ENCODE peak calls at places on chromosomes 5 and 9, in five cellular contexts. K is thyroid gland, S is GM23338, T is SJSA1, P is left lung. O is an unnamed sample.

GRCh38 chr9:16515879-16516289 is 354.6 kb downstream of the BNC2 start:
- DNase-seq in S (peak), T (no peak), P (no peak), K (peak), O (no peak)

GRCh38 chr5:149745-150450 is 41.4 kb upstream of the LRRC14B start:
- DNase-seq in S (no peak), P (no peak), K (no peak), T (no peak), O (no peak)

GRCh38 chr5:74947961-74948613 is 81.9 kb upstream of the FAM169A start:
- DNase-seq in P (no peak), T (no peak), S (peak), K (no peak), O (no peak)

GRCh38 chr9:3087697-3088096 is 243.8 kb upstream of the PUM3 start:
- DNase-seq in S (peak), T (no peak), K (no peak), P (no peak), O (no peak)

GRCh38 chr5:141491323-141492167 is 2.7 kb downstream of the PCDHGC5 start:
- DNase-seq in P (no peak), K (peak), T (peak), S (peak), O (no peak)

GRCh38 chr5:132540764-132541163 is 2.6 kb downstream of the IL5 start:
- DNase-seq in S (peak), K (no peak), P (no peak), T (no peak), O (no peak)

GRCh38 chr5:79564798-79565279 is 47.4 kb upstream of the TENT2 start:
- DNase-seq in S (no peak), K (no peak), P (no peak), T (no peak), O (no peak)

GRCh38 chr5:92050970-92051369 is 667.9 kb upstream of the ARRDC3 start:
- DNase-seq in K (no peak), P (no peak), S (peak), T (no peak), O (no peak)

DNA sequence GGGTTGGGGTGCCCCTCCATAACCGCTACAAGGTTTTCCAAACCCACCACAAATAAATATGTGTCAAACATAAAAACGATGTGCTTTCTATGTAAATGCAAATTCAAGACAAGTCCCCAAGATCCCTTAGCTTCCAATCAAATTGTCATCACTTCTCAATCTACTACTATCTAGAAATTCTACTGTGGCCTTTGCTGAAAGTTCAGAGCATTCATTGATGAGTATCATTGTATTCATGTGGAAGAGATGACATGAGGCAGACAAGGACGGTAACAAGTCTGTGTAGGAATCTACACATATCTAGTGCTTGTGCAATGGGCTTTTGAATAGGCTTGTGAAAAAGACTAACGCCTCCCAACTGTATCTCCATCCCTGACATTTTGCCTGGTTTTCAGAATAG is 524.6 kb downstream of the PDE4D start:
- DNase-seq in S (no peak), P (no peak), K (no peak), T (no peak), O (no peak)
- H3K27ac ChIP-seq in S (no peak), P (no peak), K (no peak), T (no peak), O (no peak)

GRCh38 chr9:93884808-93885207 is 70.3 kb downstream of the BARX1 start:
- DNase-seq in P (no peak), S (no peak), K (no peak), T (no peak), O (no peak)
- H3K27ac ChIP-seq in P (no peak), S (no peak), K (no peak), T (no peak), O (no peak)

DNA sequence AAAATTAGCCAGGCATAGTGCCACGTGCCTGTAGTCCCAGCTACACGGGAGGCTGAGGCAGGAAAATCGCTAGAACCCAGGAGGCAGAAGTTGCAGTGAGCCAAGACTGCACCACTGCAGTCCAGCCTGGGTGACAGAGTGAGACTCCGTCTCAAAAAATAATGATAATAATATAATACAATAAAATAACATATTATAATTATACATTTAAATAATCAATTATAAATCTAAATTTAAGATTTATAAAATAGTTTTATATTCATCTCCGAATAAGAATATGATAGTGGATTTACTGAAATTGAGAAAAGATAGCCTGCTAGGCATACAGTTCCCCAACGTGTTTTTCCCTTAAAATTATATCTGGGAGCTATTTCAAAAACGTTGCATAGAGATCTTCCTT is 599.6 kb downstream of the CDH18 start:
- DNase-seq in K (no peak), P (no peak), S (no peak), T (no peak), O (no peak)
- H3K27ac ChIP-seq in K (no peak), P (no peak), S (no peak), T (no peak), O (no peak)

GRCh38 chr9:14313951-14314423 is at the start of gene NFIB:
- DNase-seq in K (peak), T (peak), S (peak), P (peak), O (peak)
- H3K27ac ChIP-seq in K (peak), T (peak), S (peak), P (peak), O (peak)

GRCh38 chr5:61307611-61308010 is 24.4 kb upstream of the ZSWIM6 start:
- DNase-seq in K (no peak), P (no peak), S (no peak), T (no peak), O (no peak)

GRCh38 chr5:61308699-61309098 is 23.4 kb upstream of the ZSWIM6 start:
- DNase-seq in S (no peak), K (no peak), T (no peak), P (no peak), O (no peak)

GRCh38 chr5:61309115-61309514 is 22.9 kb upstream of the ZSWIM6 start:
- DNase-seq in S (no peak), T (no peak), K (no peak), P (no peak), O (no peak)

GRCh38 chr5:61306531-61307195 is 25.4 kb upstream of the ZSWIM6 start:
- DNase-seq in T (peak), K (no peak), P (no peak), S (no peak), O (no peak)

GRCh38 chr5:61307196-61307590 is 24.9 kb upstream of the ZSWIM6 start:
- DNase-seq in K (no peak), P (no peak), T (no peak), S (no peak), O (no peak)
- H3K27ac ChIP-seq in K (no peak), P (no peak), T (peak), S (no peak), O (no peak)

DNA sequence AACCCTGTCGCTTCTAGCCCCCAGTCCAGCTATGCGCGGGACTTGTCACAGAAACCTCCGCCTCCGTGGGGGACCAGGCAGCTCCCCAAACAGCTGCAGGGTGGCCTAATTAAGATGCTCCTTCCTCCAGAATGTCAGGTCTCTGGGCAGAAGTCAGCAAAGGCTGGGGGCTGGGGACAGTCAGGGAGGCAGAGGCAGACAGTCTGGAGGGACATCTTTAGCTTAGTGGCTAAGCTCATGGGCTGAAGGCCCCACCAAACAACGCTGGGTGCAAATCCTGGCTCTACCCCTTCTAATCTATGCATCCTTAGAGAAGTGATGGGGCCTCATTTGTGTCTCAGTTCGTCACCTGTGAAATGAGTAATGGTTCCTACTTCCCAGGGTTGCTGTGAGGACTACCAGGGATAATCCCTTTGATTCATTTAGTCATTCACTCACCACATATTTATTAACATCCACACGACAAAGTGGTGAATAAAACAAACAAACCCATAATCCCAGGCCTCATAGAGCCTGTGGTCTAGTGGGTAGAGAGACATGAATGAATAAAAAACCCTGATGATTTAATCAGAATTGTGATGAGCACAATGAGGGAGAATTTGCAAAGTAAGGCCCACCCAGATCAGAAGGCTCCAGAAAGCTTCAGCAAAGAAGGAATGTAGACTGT is 20.2 kb upstream of the MED27 start:
- DNase-seq in S (no peak), K (no peak), T (peak), P (no peak), O (no peak)
- H3K27ac ChIP-seq in S (no peak), K (no peak), T (no peak), P (no peak), O (no peak)

GRCh38 chr9:14627513-14627912 is 65.7 kb downstream of the ZDHHC21 start:
- DNase-seq in K (no peak), T (no peak), S (no peak), P (no peak), O (no peak)
- H3K27ac ChIP-seq in K (no peak), T (no peak), S (no peak), P (no peak), O (no peak)

GRCh38 chr5:159765034-159765433 is 151.2 kb upstream of the ADRA1B start:
- DNase-seq in K (no peak), P (no peak), S (no peak), T (peak), O (no peak)
- H3K27ac ChIP-seq in K (no peak), P (no peak), S (no peak), T (peak), O (no peak)

GRCh38 chr9:121572581-121572980 is 72.9 kb upstream of the GGTA1 start:
- DNase-seq in K (no peak), S (no peak), T (no peak), P (no peak), O (no peak)
- H3K27ac ChIP-seq in K (no peak), S (no peak), T (no peak), P (no peak), O (no peak)

O was measured in right lobe of liver.